ENCODE peak calls at places on chromosomes 3 and 15, in five cellular contexts. J is heart right ventricle, H is hepatocyte, Y is GM23248, V is upper lobe of left lung. Q is an unnamed sample. For H3K9me3, the result is how much of the 10 kb centered on the place peaks cover.

GRCh38 chr15:89991312-89991711 is 9.8 kb upstream of the ZNF710 start:
- DNase-seq in H (no peak), J (no peak), V (no peak), Y (no peak), Q (no peak)

GRCh38 chr3:47852604-47853397 is 49.9 kb downstream of the DHX30 start:
- DNase-seq in J (no peak), V (peak), H (no peak), Y (no peak), Q (no peak)

GRCh38 chr15:42270551-42270950 is 2.5 kb upstream of the GANC start:
- DNase-seq in H (no peak), V (no peak), J (no peak), Y (peak), Q (no peak)

GRCh38 chr15:75891895-75892294 is 11.8 kb upstream of the FBXO22 start:
- DNase-seq in V (no peak), Y (peak), J (no peak), H (peak), Q (no peak)

GRCh38 chr15:100667405-100668320 is 65.3 kb downstream of the ASB7 start:
- DNase-seq in J (no peak), V (peak), Y (peak), H (peak), Q (no peak)

GRCh38 chr15:96349933-96350292 is 19.4 kb downstream of the NR2F2 start:
- DNase-seq in H (no peak), J (no peak), Y (no peak), V (no peak), Q (no peak)

GRCh38 chr15:48250640-48251076 is 44.6 kb downstream of the SLC12A1 start:
- DNase-seq in H (peak), Y (peak), V (no peak), J (no peak), Q (no peak)

GRCh38 chr15:44735482-44736260 is 657 bp upstream of the TRIM69 start:
- DNase-seq in H (no peak), V (no peak), J (no peak), Y (peak), Q (no peak)

GRCh38 chr3:33957176-33957575 is 158.7 kb downstream of the PDCD6IP start:
- DNase-seq in J (no peak), H (no peak), Y (no peak), V (no peak), Q (no peak)

GRCh38 chr3:28224430-28224829 is 17.0 kb upstream of the CMC1 start:
- DNase-seq in H (no peak), J (no peak), Y (no peak), V (no peak), Q (no peak)

GRCh38 chr15:58070801-58071418 is 5.4 kb upstream of the ALDH1A2 start:
- DNase-seq in J (peak), H (peak), V (no peak), Y (peak), Q (no peak)

GRCh38 chr15:25053000-25053815 is 98.4 kb downstream of the SNRPN start:
- DNase-seq in J (no peak), Y (no peak), V (no peak), H (no peak), Q (no peak)
- H3K9me3 ChIP-seq in J (under half), Y (under half), V (half or more), H (half or more), Q (half or more)

GRCh38 chr3:139122221-139122581 is 77.5 kb upstream of the PRR23C start:
- DNase-seq in V (no peak), H (no peak), J (no peak), Y (peak), Q (no peak)

GRCh38 chr3:139120336-139120971 is 75.8 kb upstream of the PRR23C start:
- DNase-seq in Y (peak), V (no peak), H (peak), J (no peak), Q (no peak)

GRCh38 chr3:139122612-139123011 is 77.9 kb upstream of the PRR23C start:
- DNase-seq in V (no peak), H (no peak), J (no peak), Y (no peak), Q (no peak)

GRCh38 chr3:139123377-139124095 is 78.8 kb upstream of the PRR23C start:
- DNase-seq in V (no peak), Y (peak), H (no peak), J (no peak), Q (peak)

GRCh38 chr3:139121513-139122220 is 77.0 kb upstream of the PRR23C start:
- DNase-seq in Y (peak), V (no peak), H (peak), J (no peak), Q (peak)
- H3K9me3 ChIP-seq in Y (under half), V (under half), H (under half), J (under half), Q (under half)

GRCh38 chr3:105763674-105764036 is 105.2 kb downstream of the CBLB start:
- DNase-seq in H (no peak), Y (no peak), V (no peak), J (no peak), Q (no peak)

GRCh38 chr3:105759442-105760078 is 109.3 kb downstream of the CBLB start:
- DNase-seq in Y (no peak), V (peak), J (no peak), H (no peak), Q (no peak)

GRCh38 chr3:105767776-105768175 is 101.0 kb downstream of the CBLB start:
- DNase-seq in Y (no peak), V (no peak), J (no peak), H (no peak), Q (no peak)

GRCh38 chr3:105762749-105763673 is 105.8 kb downstream of the CBLB start:
- DNase-seq in J (no peak), H (peak), Y (no peak), V (no peak), Q (no peak)

GRCh38 chr3:105764378-105765376 is 104.1 kb downstream of the CBLB start:
- DNase-seq in J (no peak), Y (no peak), H (no peak), V (no peak), Q (no peak)
- H3K9me3 ChIP-seq in J (under half), Y (under half), H (under half), V (under half), Q (under half)

GRCh38 chr3:60673123-60673522 is 578.1 kb downstream of the FHIT start:
- DNase-seq in V (no peak), J (no peak), Y (no peak), H (no peak), Q (no peak)
- H3K9me3 ChIP-seq in V (under half), J (under half), Y (under half), H (under half), Q (under half)

GRCh38 chr15:87145686-87146085 is 1066.0 kb downstream of the AGBL1 start:
- DNase-seq in Y (no peak), J (no peak), H (no peak), V (no peak), Q (no peak)

GRCh38 chr15:87142096-87142495 is 1062.4 kb downstream of the AGBL1 start:
- DNase-seq in H (no peak), V (no peak), J (no peak), Y (no peak), Q (no peak)

DNA sequence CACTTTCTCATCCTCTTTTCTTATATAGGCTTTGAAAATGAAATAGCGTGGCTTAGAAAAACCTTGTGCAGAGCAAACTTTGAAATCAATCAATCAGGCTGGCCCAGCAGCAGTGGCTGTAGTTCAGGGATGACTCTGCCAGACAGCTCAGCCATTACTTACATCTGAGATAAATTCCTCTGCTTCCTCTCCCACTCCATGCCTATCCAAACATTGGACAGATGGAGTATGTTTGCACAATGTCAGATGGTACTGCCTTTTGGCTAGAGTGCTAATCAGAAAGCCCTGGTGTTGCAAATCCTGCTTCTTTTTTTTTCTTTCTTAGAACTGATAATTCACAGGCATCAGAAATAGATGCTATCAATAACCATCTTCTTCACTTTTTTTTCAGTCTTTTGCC is 1065.1 kb downstream of the AGBL1 start:
- DNase-seq in H (no peak), Y (no peak), J (no peak), V (no peak), Q (no peak)
- H3K9me3 ChIP-seq in H (under half), Y (under half), J (under half), V (under half), Q (under half)